ENCODE peak calls at places on chromosomes 2 and 18, in six cellular contexts. Q is neural progenitor cell; C is Karpas-422; E is ovary; W is effector memory CD4-positive, alpha-beta T cell; J is adrenal gland. V is an unnamed sample. For H3K36me3, the result is how much of the 10 kb centered on the place peaks cover.

GRCh38 chr18:79445740-79446566 is 50.2 kb downstream of the NFATC1 start:
- DNase-seq in C (no peak), E (no peak), Q (no peak), J (no peak), W (no peak), V (no peak)

GRCh38 chr2:8282858-8283252 is 399.0 kb upstream of the ID2 start:
- DNase-seq in C (no peak), J (no peak), W (no peak), Q (no peak), E (no peak), V (no peak)

GRCh38 chr2:143284087-143284675 is 155.0 kb downstream of the ARHGAP15 start:
- DNase-seq in C (peak), J (no peak), E (no peak), Q (peak), W (no peak), V (no peak)

GRCh38 chr18:60978338-60978737 is 354.9 kb upstream of the CDH20 start:
- DNase-seq in J (no peak), E (no peak), Q (no peak), W (no peak), C (no peak), V (no peak)

GRCh38 chr2:190862067-190862466 is 18.6 kb upstream of the GLS start:
- DNase-seq in Q (no peak), C (no peak), J (no peak), E (no peak), W (no peak), V (no peak)

GRCh38 chr2:121335294-121336290 is 50.6 kb upstream of the TFCP2L1 start:
- DNase-seq in Q (no peak), C (no peak), E (no peak), W (no peak), J (no peak), V (no peak)

GRCh38 chr2:231167745-231168459 is 30.5 kb upstream of the ARMC9 start:
- DNase-seq in E (no peak), Q (no peak), W (no peak), C (no peak), J (no peak), V (no peak)

GRCh38 chr2:151067658-151068369 is 193.8 kb downstream of the RBM43 start:
- DNase-seq in Q (no peak), C (no peak), W (no peak), E (no peak), J (no peak), V (no peak)

GRCh38 chr2:112547333-112547732 is 5.1 kb downstream of the POLR1B start:
- DNase-seq in E (no peak), Q (no peak), W (no peak), J (no peak), C (no peak), V (no peak)

GRCh38 chr2:86768189-86768949 is 22.3 kb downstream of the CD8A start:
- DNase-seq in J (no peak), E (no peak), Q (no peak), C (no peak), W (no peak), V (no peak)

GRCh38 chr2:86772626-86773025 is 18.1 kb downstream of the CD8A start:
- DNase-seq in J (no peak), Q (no peak), E (no peak), C (no peak), W (no peak), V (no peak)

GRCh38 chr2:86770816-86771215 is 19.9 kb downstream of the CD8A start:
- DNase-seq in C (no peak), E (no peak), J (no peak), Q (no peak), W (no peak), V (no peak)

GRCh38 chr2:86765308-86765695 is 25.4 kb downstream of the CD8A start:
- DNase-seq in Q (no peak), W (no peak), J (no peak), E (no peak), C (no peak), V (no peak)

GRCh38 chr2:86769838-86770237 is 20.9 kb downstream of the CD8A start:
- DNase-seq in C (no peak), W (no peak), E (no peak), J (no peak), Q (no peak), V (no peak)
- H3K36me3 ChIP-seq in C (half or more), W (half or more), E (under half), J (under half), Q (under half), V (half or more)

DNA sequence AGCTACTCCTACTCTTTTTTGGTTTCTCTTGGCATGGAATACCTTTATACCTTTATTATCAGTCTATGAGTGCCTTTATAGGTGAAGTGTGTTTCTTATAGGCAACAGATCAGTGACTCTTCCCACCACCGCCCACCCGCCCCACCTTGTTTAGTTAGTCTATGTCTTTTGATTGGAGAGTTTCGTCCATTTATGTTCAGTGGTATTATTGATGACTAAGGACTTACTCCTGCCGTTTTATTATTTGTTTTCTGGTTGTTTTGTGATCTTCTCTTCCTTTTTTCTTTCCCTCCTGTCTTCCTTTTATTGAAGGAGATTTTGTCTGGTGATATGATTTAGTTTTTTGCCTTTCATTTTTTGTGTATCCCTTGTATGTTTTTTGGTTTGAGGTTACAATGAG is 179.5 kb downstream of the GULP1 start:
- DNase-seq in E (no peak), C (no peak), W (no peak), J (no peak), Q (no peak), V (no peak)
- H3K36me3 ChIP-seq in E (under half), C (under half), W (under half), J (under half), Q (under half), V (under half)

GRCh38 chr2:158970522-158970855 is 2.0 kb downstream of the TANC1 start:
- DNase-seq in E (no peak), C (no peak), W (no peak), J (no peak), Q (no peak), V (no peak)
- H3K36me3 ChIP-seq in E (under half), C (under half), W (under half), J (under half), Q (under half), V (under half)

GRCh38 chr2:54614815-54615214 is 108.6 kb upstream of the EML6 start:
- DNase-seq in W (no peak), E (no peak), Q (no peak), C (no peak), J (no peak), V (no peak)
- H3K36me3 ChIP-seq in W (half or more), E (under half), Q (under half), C (under half), J (under half), V (under half)

GRCh38 chr2:54628957-54629356 is 94.5 kb upstream of the EML6 start:
- DNase-seq in Q (no peak), W (no peak), C (no peak), J (no peak), E (no peak), V (no peak)

GRCh38 chr2:54629390-54629789 is 94.1 kb upstream of the EML6 start:
- DNase-seq in W (no peak), E (no peak), J (no peak), C (no peak), Q (no peak), V (no peak)

GRCh38 chr2:54626884-54627283 is 96.6 kb upstream of the EML6 start:
- DNase-seq in Q (no peak), C (no peak), W (no peak), J (no peak), E (no peak), V (no peak)

GRCh38 chr2:54627973-54628372 is 95.5 kb upstream of the EML6 start:
- DNase-seq in E (no peak), C (no peak), W (no peak), J (no peak), Q (no peak), V (no peak)

DNA sequence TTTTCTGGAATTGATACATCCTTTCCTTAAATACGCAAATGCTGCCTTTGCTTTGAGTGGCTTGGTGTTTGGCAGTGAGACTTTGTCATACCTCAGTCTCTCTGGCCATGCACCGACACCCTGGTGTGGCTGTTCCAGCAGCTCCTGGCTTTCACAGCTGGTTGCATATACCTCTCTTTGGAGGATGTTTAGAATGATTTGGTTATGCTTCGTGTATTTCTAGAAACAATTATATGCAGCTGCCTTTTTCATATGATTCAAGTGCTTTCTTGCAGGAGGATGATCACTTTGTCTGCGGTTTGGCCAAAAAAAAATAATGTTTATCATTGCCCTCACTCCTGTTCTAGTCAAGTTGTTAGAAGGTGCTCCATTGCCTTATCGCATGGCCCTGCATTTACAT is 95.0 kb upstream of the EML6 start:
- DNase-seq in W (no peak), E (no peak), Q (no peak), C (no peak), J (no peak), V (no peak)
- H3K36me3 ChIP-seq in W (half or more), E (under half), Q (under half), C (under half), J (under half), V (under half)

DNA sequence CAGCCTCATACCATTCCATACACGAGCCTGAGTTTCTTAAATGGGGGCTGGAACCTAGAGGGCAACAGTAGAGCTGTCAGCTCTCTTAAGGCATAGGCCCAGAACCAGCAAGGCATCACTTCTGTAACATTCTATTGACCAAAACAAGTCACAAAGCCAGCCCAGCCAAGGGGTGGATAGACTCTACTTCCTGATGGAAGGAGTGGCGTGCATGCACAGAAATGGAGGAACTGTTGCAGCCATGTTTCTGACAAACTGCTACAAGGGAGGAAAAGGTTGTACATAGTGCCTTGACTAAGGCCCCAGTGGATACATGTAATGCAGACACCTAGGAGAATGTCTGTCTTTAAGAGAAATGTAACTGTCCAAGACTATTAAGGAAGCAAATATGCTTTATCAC is 34.9 kb upstream of the CDC42EP3 start:
- DNase-seq in E (no peak), W (no peak), J (no peak), Q (no peak), C (no peak), V (no peak)
- H3K36me3 ChIP-seq in E (under half), W (under half), J (under half), Q (under half), C (under half), V (under half)

GRCh38 chr2:104641801-104642200 is 212.1 kb upstream of the POU3F3 start:
- DNase-seq in E (no peak), W (no peak), J (no peak), C (no peak), Q (no peak), V (no peak)
- H3K36me3 ChIP-seq in E (under half), W (under half), J (under half), C (under half), Q (under half), V (under half)

GRCh38 chr2:139217641-139218040 is 437.5 kb upstream of the NXPH2 start:
- DNase-seq in Q (no peak), C (no peak), W (no peak), E (no peak), J (no peak), V (no peak)

GRCh38 chr2:139214806-139215205 is 434.6 kb upstream of the NXPH2 start:
- DNase-seq in E (no peak), C (no peak), Q (no peak), J (no peak), W (no peak), V (no peak)

GRCh38 chr2:139216435-139216834 is 436.2 kb upstream of the NXPH2 start:
- DNase-seq in C (no peak), Q (no peak), J (no peak), W (no peak), E (no peak), V (no peak)

GRCh38 chr2:139218181-139218580 is 438.0 kb upstream of the NXPH2 start:
- DNase-seq in E (no peak), W (no peak), J (no peak), C (no peak), Q (no peak), V (no peak)
- H3K36me3 ChIP-seq in E (under half), W (under half), J (under half), C (under half), Q (under half), V (under half)

GRCh38 chr2:241413929-241414580 is 58.0 kb downstream of the FARP2 start:
- DNase-seq in J (no peak), W (no peak), C (peak), E (no peak), Q (no peak), V (no peak)
- H3K36me3 ChIP-seq in J (under half), W (under half), C (under half), E (under half), Q (under half), V (under half)

DNA sequence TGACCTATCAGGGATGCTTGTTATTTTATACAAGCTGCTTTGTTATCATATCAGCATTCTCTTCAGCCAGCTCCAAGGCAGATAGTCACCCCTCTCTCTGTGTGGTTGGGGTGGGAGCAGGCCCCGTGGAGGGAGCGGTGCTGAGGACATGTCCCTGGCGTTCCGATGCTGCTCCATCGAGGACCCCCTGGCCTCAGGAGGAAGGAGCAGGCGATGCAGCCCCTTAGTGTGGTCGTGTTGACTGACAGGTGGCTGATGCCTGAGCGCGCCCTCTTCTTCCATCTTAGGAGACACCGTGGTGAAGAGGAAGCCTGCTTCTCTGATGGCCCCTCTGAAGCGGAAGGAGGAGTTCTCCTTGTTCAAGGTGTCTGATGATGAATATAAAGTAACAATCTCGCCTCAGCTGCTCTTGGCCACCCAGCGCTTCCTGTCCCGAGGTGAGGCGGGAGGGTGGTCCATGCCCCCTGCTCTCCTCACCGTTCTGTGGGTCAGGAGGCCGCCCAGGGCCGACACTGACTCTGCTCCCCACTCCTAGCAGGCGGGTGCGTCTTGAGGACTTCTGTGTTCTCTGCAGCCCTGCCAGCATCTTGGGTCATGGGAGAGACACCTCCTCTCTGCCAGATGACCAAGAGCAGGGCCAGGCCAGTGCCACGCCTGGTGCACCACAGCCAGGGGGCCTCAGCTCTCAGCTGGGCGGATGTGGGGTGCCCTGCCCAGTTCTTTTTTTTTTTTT is 10.6 kb downstream of the CNNM3 start:
- DNase-seq in C (no peak), W (no peak), E (no peak), Q (no peak), J (no peak), V (no peak)
- H3K36me3 ChIP-seq in C (under half), W (half or more), E (under half), Q (under half), J (under half), V (under half)

V was measured in heart right ventricle.